ENCODE peak calls at places on chromosomes 11 and 22, in five cellular contexts. V is HepG2, A is K562, N is H1, W is GM12878. Z is an unnamed sample.

GRCh38 chr22:42452916-42453315 is 20.7 kb upstream of the NFAM1 start:
- DNase-seq in V (no peak), A (no peak), W (no peak), N (no peak), Z (no peak)

GRCh38 chr22:37020192-37020479 is 594 bp downstream of the MPST start:
- DNase-seq in A (peak; percentile 56), V (no peak), N (no peak), W (no peak), Z (peak; percentile 27)

GRCh38 chr11:132540586-132540985 is 991.7 kb downstream of the OPCML start:
- DNase-seq in W (no peak), V (no peak), N (no peak), A (no peak), Z (no peak)

GRCh38 chr11:10405858-10406592 is 49.0 kb upstream of the AMPD3 start:
- DNase-seq in V (peak; percentile 80), N (no peak), A (peak; percentile 90), W (peak; percentile 4), Z (peak; percentile 87)

GRCh38 chr11:30000986-30001385 is 15.8 kb downstream of the KCNA4 start:
- DNase-seq in N (no peak), V (no peak), W (no peak), A (no peak), Z (no peak)

GRCh38 chr11:77193915-77194830 is 66.1 kb downstream of the MYO7A start:
- DNase-seq in V (no peak), N (no peak), A (no peak), W (no peak), Z (no peak)

GRCh38 chr22:32985899-32986772 is 72.0 kb downstream of the SYN3 start:
- DNase-seq in A (peak; percentile 70), V (peak; percentile 70), N (peak; percentile 86), W (no peak), Z (peak; percentile 57)

GRCh38 chr22:30889996-30890480 is 78.5 kb downstream of the MORC2 start:
- DNase-seq in N (peak; percentile 35), A (no peak), V (no peak), W (no peak), Z (no peak)

GRCh38 chr11:117328414-117329010 is 858 bp downstream of the CEP164 start:
- DNase-seq in A (peak; percentile 64), W (no peak), V (no peak), N (no peak), Z (no peak)

GRCh38 chr11:113805640-113806039 is 26.0 kb downstream of the CLDN25 start:
- DNase-seq in V (no peak), W (no peak), N (no peak), A (no peak), Z (no peak)

GRCh38 chr11:59437770-59438169 is 1.5 kb downstream of the OR5A1 start:
- DNase-seq in N (no peak), A (no peak), W (no peak), V (no peak), Z (no peak)

GRCh38 chr22:28761449-28761755 is 11.1 kb upstream of the CCDC117 start:
- DNase-seq in N (no peak), A (no peak), V (no peak), W (no peak), Z (no peak)

GRCh38 chr11:66076561-66076960 is 6.5 kb downstream of the PACS1 start:
- DNase-seq in A (no peak), N (no peak), W (no peak), V (no peak), Z (no peak)

GRCh38 chr11:96199563-96200025 is 143.4 kb downstream of the MAML2 start:
- DNase-seq in N (no peak), A (no peak), W (no peak), V (no peak), Z (no peak)

GRCh38 chr11:66420671-66421476 is at the start of gene NPAS4:
- DNase-seq in N (peak; percentile 75), V (no peak), A (no peak), W (no peak), Z (no peak)

GRCh38 chr11:27807594-27807993 is 107.3 kb upstream of the BDNF start:
- DNase-seq in N (no peak), W (no peak), V (no peak), A (no peak), Z (no peak)

GRCh38 chr11:106398396-106399074 is 321.1 kb downstream of the AASDHPPT start:
- DNase-seq in N (no peak), W (no peak), A (no peak), V (no peak), Z (no peak)

GRCh38 chr22:36244522-36245391 is 5.4 kb upstream of the APOL2 start:
- DNase-seq in V (no peak), A (no peak), N (no peak), W (no peak), Z (no peak)

GRCh38 chr22:19361501-19362103 is 69.9 kb downstream of the HIRA start:
- DNase-seq in N (no peak), A (no peak), V (no peak), W (peak; percentile 82), Z (no peak)

GRCh38 chr11:111735262-111736116 is 30.7 kb downstream of the PPP2R1B start:
- DNase-seq in V (no peak), N (no peak), W (no peak), A (no peak), Z (no peak)

GRCh38 chr11:125940145-125940544 is 5.7 kb upstream of the VSIG10L2 start:
- DNase-seq in A (no peak), W (no peak), V (no peak), N (no peak), Z (no peak)

GRCh38 chr22:41991111-41991510 is 7.5 kb upstream of the WBP2NL start:
- DNase-seq in W (no peak), A (no peak), N (no peak), V (no peak), Z (no peak)

GRCh38 chr22:20018001-20018400 is 1.4 kb upstream of the ARVCF start:
- DNase-seq in N (no peak), W (no peak), V (no peak), A (no peak), Z (no peak)

GRCh38 chr11:7143908-7144307 is 55.1 kb downstream of the RBMXL2 start:
- DNase-seq in W (no peak), A (peak; percentile 8), V (no peak), N (no peak), Z (peak; percentile 8)

GRCh38 chr11:108734956-108735559 is 70.2 kb downstream of the DDX10 start:
- DNase-seq in W (no peak), N (no peak), A (peak; percentile 56), V (peak; percentile 21), Z (peak; percentile 8)

GRCh38 chr22:41910599-41911291 is 4.1 kb downstream of the SHISA8 start:
- DNase-seq in A (no peak), W (no peak), V (no peak), N (no peak), Z (no peak)

GRCh38 chr11:125303186-125303585 is 138.6 kb downstream of the PKNOX2 start:
- DNase-seq in A (no peak), N (no peak), W (no peak), V (no peak), Z (no peak)

DNA sequence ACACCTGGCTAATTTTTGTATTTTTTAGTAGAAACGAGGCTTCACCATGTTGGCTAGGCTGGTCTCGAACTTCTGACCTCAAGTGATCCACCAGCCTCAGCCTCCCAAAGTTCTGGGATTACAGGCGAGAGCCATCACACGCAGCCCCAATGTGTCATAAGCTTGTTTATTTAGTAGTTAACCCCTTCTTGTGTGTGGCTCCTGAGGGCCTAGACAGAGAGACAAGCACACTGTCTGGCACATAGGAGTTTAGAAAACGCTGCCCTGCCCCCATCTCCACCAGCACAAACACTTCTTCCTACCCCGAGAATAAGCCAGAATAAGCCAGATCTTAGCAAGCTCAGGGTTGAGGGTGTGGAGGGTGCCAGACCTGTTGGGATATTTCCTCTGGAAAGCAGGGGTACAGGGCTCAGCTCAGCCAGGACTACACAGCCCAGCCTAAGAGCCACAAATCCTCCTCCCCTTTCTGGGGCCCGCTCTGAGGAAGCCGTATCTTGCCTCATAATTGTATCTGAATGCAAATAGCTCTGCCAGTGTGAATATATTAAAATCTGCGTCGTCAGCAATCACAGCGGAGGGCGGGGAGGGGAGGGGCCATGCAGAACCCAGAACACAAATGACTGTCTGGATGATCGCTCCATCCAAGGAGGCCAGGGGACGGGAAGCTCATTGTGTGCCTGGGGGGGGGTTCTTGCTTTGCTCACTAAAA is 247.3 kb downstream of the MN1 start:
- DNase-seq in N (no peak), A (no peak), W (no peak), V (no peak), Z (no peak)
- TF ChIP-seq ZNF274 in N (no peak), A (no peak), W (no peak), V (no peak), Z (no peak)

GRCh38 chr11:64875369-64876225 is 2.8 kb downstream of the EHD1 start:
- DNase-seq in N (no peak), V (no peak), A (no peak), W (no peak), Z (no peak)
- TF ChIP-seq SP1 in N (no peak), V (no peak), A (no peak), W (no peak), Z (no peak)

GRCh38 chr11:119684361-119685072 is 44.5 kb downstream of the NECTIN1 start:
- DNase-seq in V (peak; percentile 46), N (no peak), W (no peak), A (peak; percentile 16), Z (no peak)
- H3K4me2 ChIP-seq in V (no peak overlapping the region), N (no peak overlapping the region), W (no peak overlapping the region), A (no peak overlapping the region), Z (peak overlapping the region; percentile 69)

GRCh38 chr11:14136561-14136960 is 174.0 kb downstream of the SPON1 start:
- DNase-seq in V (no peak), N (no peak), W (no peak), A (no peak), Z (no peak)

GRCh38 chr11:14127679-14128078 is 165.2 kb downstream of the SPON1 start:
- DNase-seq in W (no peak), V (no peak), N (no peak), A (no peak), Z (no peak)

GRCh38 chr11:14133381-14133780 is 170.9 kb downstream of the SPON1 start:
- DNase-seq in V (no peak), A (no peak), N (no peak), W (no peak), Z (no peak)

GRCh38 chr11:14137282-14137681 is 174.8 kb downstream of the SPON1 start:
- DNase-seq in N (no peak), A (no peak), W (no peak), V (no peak), Z (no peak)

DNA sequence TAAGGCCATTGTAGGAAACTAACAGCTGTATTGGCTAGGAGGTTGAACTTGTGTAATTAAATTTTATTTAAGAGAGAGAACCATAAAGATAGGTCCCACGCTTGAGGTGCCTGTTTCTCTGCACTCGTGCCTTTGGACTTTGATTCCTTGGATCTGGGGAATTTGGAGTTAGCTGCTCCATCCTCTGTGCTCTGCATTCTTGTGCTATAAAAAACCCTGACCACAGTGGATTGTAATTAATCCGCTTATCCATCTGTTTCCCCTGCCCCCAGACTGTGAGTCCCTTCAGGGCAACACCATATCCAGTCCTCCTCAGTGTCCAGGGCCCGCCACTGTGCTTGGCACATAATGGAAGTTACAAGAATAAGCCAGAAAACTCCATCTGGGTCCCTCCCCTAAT is 169.8 kb downstream of the SPON1 start:
- DNase-seq in W (no peak), N (no peak), V (no peak), A (no peak), Z (no peak)
- TF ChIP-seq ZNF274 in W (no peak), N (no peak), V (no peak), A (no peak), Z (no peak)

Z was measured in HCT116.